ENCODE peak calls at places on chromosomes 4 and X, in eight cellular contexts. One of them, this sample, is unnamed.

GRCh38 chr4:60879135-60879701 is 320.9 kb upstream of the ADGRL3 start:
- DNase-seq in prostate gland: no peak
- DNase-seq in adrenal gland: no peak
- DNase-seq in ovary: no peak
- DNase-seq in tibial artery: no peak
- DNase-seq in right atrium auricular region: no peak
- DNase-seq in dorsolateral prefrontal cortex: no peak
- DNase-seq in A549: no peak
- DNase-seq in this sample: no peak

GRCh38 chr4:86497131-86497530 is 97.0 kb upstream of the PTPN13 start:
- DNase-seq in A549: no peak
- DNase-seq in right atrium auricular region: no peak
- DNase-seq in dorsolateral prefrontal cortex: no peak
- DNase-seq in prostate gland: peak; percentile 61
- DNase-seq in ovary: no peak
- DNase-seq in adrenal gland: no peak
- DNase-seq in tibial artery: no peak
- DNase-seq in this sample: no peak

GRCh38 chr4:6960628-6961027 is 51.0 kb downstream of the TBC1D14 start:
- DNase-seq in tibial artery: no peak
- DNase-seq in adrenal gland: peak; percentile 50
- DNase-seq in prostate gland: no peak
- DNase-seq in A549: no peak
- DNase-seq in dorsolateral prefrontal cortex: no peak
- DNase-seq in right atrium auricular region: peak; percentile 32
- DNase-seq in ovary: no peak
- DNase-seq in this sample: no peak

GRCh38 chrX:103847174-103847870 is 15.3 kb upstream of the RAB9B start:
- DNase-seq in right atrium auricular region: no peak
- DNase-seq in A549: no peak
- DNase-seq in prostate gland: no peak
- DNase-seq in ovary: no peak
- DNase-seq in dorsolateral prefrontal cortex: no peak
- DNase-seq in adrenal gland: no peak
- DNase-seq in tibial artery: no peak
- DNase-seq in this sample: no peak

GRCh38 chrX:148698221-148698620 is 197.8 kb downstream of the AFF2 start:
- DNase-seq in prostate gland: no peak
- DNase-seq in adrenal gland: no peak
- DNase-seq in ovary: no peak
- DNase-seq in dorsolateral prefrontal cortex: no peak
- DNase-seq in right atrium auricular region: no peak
- DNase-seq in A549: no peak
- DNase-seq in tibial artery: no peak
- DNase-seq in this sample: no peak

GRCh38 chr4:126533176-126533575 is 1099.6 kb upstream of the INTU start:
- DNase-seq in A549: no peak
- DNase-seq in adrenal gland: no peak
- DNase-seq in ovary: no peak
- DNase-seq in right atrium auricular region: no peak
- DNase-seq in dorsolateral prefrontal cortex: no peak
- DNase-seq in prostate gland: no peak
- DNase-seq in tibial artery: no peak
- DNase-seq in this sample: no peak

GRCh38 chr4:173934201-173934600 is 349.3 kb downstream of the FBXO8 start:
- DNase-seq in prostate gland: no peak
- DNase-seq in adrenal gland: no peak
- DNase-seq in dorsolateral prefrontal cortex: no peak
- DNase-seq in A549: no peak
- DNase-seq in ovary: no peak
- DNase-seq in tibial artery: no peak
- DNase-seq in right atrium auricular region: no peak
- DNase-seq in this sample: no peak

GRCh38 chr4:89939994-89940393 is 45.3 kb downstream of the MMRN1 start:
- DNase-seq in right atrium auricular region: no peak
- DNase-seq in prostate gland: peak; percentile 48
- DNase-seq in ovary: no peak
- DNase-seq in A549: no peak
- DNase-seq in adrenal gland: peak; percentile 67
- DNase-seq in dorsolateral prefrontal cortex: no peak
- DNase-seq in tibial artery: no peak
- DNase-seq in this sample: no peak

GRCh38 chr4:180655886-180656285 is 1587.3 kb upstream of the TENM3 start:
- DNase-seq in adrenal gland: no peak
- DNase-seq in ovary: no peak
- DNase-seq in prostate gland: no peak
- DNase-seq in right atrium auricular region: no peak
- DNase-seq in tibial artery: no peak
- DNase-seq in dorsolateral prefrontal cortex: no peak
- DNase-seq in A549: no peak
- DNase-seq in this sample: no peak

GRCh38 chr4:47836655-47837581 is 949 bp downstream of the CORIN start:
- DNase-seq in prostate gland: peak; percentile 85
- DNase-seq in right atrium auricular region: peak; percentile 91
- DNase-seq in adrenal gland: peak; percentile 88
- DNase-seq in ovary: peak; percentile 78
- DNase-seq in tibial artery: peak; percentile 81
- DNase-seq in A549: peak; percentile 74
- DNase-seq in dorsolateral prefrontal cortex: peak; percentile 84
- DNase-seq in this sample: no peak

DNA sequence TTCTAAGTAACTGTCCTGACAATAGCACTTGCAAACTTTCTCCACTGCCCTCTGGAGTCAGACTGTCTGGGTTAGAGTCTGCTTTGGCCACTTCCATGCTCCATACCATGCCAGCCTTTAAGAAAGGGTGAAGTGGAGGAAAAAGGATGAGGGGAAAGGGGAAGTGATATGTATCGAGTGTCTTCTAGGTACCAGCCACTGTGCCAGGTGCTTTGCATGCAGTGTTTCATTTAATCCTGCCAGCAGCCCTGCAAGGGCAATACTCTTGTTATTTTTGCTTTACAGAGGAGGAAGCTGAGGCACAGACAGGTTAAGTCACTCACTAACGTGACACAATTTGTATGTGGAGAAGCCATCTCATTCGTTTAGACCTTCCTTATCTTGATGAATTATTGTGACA is 55.6 kb downstream of the RTL9 start:
- DNase-seq in A549: no peak
- DNase-seq in right atrium auricular region: no peak
- DNase-seq in dorsolateral prefrontal cortex: no peak
- DNase-seq in ovary: no peak
- DNase-seq in prostate gland: no peak
- DNase-seq in adrenal gland: no peak
- DNase-seq in tibial artery: no peak
- DNase-seq in this sample: no peak
- H3K4me3 ChIP-seq in A549: no peak overlapping the region
- H3K4me3 ChIP-seq in right atrium auricular region: no peak overlapping the region
- H3K4me3 ChIP-seq in dorsolateral prefrontal cortex: no peak overlapping the region
- H3K4me3 ChIP-seq in ovary: no peak overlapping the region
- H3K4me3 ChIP-seq in prostate gland: no peak overlapping the region
- H3K4me3 ChIP-seq in adrenal gland: no peak overlapping the region
- H3K4me3 ChIP-seq in tibial artery: no peak overlapping the region
- H3K4me3 ChIP-seq in this sample: no peak overlapping the region

DNA sequence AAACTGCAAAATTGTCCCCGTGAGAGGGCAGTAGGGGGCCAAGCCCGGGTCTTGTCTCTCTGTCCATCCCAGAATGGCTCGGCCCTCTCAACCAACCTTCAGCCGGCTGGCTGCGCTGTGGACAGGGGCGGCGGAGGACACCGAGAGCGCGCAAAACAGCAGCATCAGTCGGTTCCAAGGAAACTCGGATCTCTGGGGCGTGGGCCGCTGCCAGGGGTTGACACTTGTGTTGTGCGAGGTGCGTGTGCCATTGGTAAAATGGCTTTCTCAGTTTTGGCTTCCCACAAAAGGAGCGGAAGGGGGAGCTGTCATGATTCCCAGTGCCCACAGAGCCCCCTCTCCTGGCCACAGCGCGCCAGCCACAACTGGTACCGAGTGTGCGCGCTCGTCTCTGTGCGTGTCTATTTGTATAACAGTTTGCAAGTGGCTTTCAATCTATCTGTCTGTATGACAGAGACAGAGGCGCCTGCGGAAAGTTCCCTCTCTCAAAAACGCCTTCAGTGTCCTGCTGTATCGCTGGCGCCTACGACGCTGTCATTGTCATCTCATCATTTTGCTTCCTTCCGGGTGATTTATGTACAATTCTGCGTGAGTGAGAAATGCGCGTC is 1.9 kb downstream of the DKK2 start:
- DNase-seq in adrenal gland: no peak
- DNase-seq in A549: peak; percentile 40
- DNase-seq in dorsolateral prefrontal cortex: peak; percentile 64
- DNase-seq in prostate gland: peak; percentile 4
- DNase-seq in tibial artery: no peak
- DNase-seq in ovary: peak; percentile 35
- DNase-seq in right atrium auricular region: peak; percentile 60
- DNase-seq in this sample: no peak
- TF ChIP-seq CTCF in adrenal gland: no peak
- TF ChIP-seq CTCF in A549: no peak
- TF ChIP-seq CTCF in dorsolateral prefrontal cortex: peak; percentile 52
- TF ChIP-seq CTCF in prostate gland: no peak
- TF ChIP-seq CTCF in tibial artery: no peak
- TF ChIP-seq CTCF in ovary: no peak
- TF ChIP-seq CTCF in right atrium auricular region: peak; percentile 31
- TF ChIP-seq CTCF in this sample: peak; percentile 62

GRCh38 chr4:147725673-147726072 is 6.2 kb upstream of the ARHGAP10 start:
- DNase-seq in prostate gland: no peak
- DNase-seq in tibial artery: no peak
- DNase-seq in adrenal gland: no peak
- DNase-seq in ovary: no peak
- DNase-seq in right atrium auricular region: no peak
- DNase-seq in A549: no peak
- DNase-seq in dorsolateral prefrontal cortex: no peak
- DNase-seq in this sample: no peak

GRCh38 chr4:147724468-147725201 is 7.3 kb upstream of the ARHGAP10 start:
- DNase-seq in tibial artery: no peak
- DNase-seq in ovary: no peak
- DNase-seq in prostate gland: no peak
- DNase-seq in A549: no peak
- DNase-seq in right atrium auricular region: no peak
- DNase-seq in adrenal gland: no peak
- DNase-seq in dorsolateral prefrontal cortex: no peak
- DNase-seq in this sample: no peak

GRCh38 chr4:147727476-147728028 is 4.3 kb upstream of the ARHGAP10 start:
- DNase-seq in right atrium auricular region: no peak
- DNase-seq in tibial artery: no peak
- DNase-seq in prostate gland: no peak
- DNase-seq in ovary: no peak
- DNase-seq in adrenal gland: no peak
- DNase-seq in dorsolateral prefrontal cortex: no peak
- DNase-seq in A549: no peak
- DNase-seq in this sample: no peak

GRCh38 chr4:147717878-147718277 is 14.0 kb upstream of the ARHGAP10 start:
- DNase-seq in ovary: no peak
- DNase-seq in dorsolateral prefrontal cortex: no peak
- DNase-seq in prostate gland: no peak
- DNase-seq in adrenal gland: no peak
- DNase-seq in A549: no peak
- DNase-seq in tibial artery: no peak
- DNase-seq in right atrium auricular region: no peak
- DNase-seq in this sample: no peak

DNA sequence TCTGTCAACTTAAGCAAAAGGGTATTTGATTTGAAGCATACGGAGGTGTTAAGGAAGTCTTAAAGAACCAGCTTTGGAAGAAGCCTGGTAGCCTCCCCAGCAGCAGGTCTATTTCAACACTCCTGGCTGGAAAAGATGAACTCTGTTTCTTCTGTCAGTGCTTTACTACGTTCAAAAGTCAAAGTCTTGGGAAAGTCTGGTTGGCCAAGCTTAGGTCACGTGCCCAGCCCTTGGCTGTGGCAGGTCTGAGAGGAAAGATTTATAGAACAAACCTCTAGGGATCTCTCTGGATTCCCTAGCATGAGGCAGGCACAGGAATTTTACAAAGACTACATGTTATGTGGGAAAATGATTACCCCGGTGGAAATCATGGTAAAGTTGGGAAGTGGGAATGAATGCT is 8.6 kb upstream of the ARHGAP10 start:
- DNase-seq in tibial artery: peak; percentile 83
- DNase-seq in prostate gland: no peak
- DNase-seq in dorsolateral prefrontal cortex: no peak
- DNase-seq in adrenal gland: peak; percentile 77
- DNase-seq in ovary: peak; percentile 50
- DNase-seq in right atrium auricular region: no peak
- DNase-seq in A549: no peak
- DNase-seq in this sample: no peak
- H3K4me3 ChIP-seq in tibial artery: no peak overlapping the region
- H3K4me3 ChIP-seq in prostate gland: no peak overlapping the region
- H3K4me3 ChIP-seq in dorsolateral prefrontal cortex: no peak overlapping the region
- H3K4me3 ChIP-seq in adrenal gland: no peak overlapping the region
- H3K4me3 ChIP-seq in ovary: no peak overlapping the region
- H3K4me3 ChIP-seq in right atrium auricular region: no peak overlapping the region
- H3K4me3 ChIP-seq in A549: no peak overlapping the region
- H3K4me3 ChIP-seq in this sample: no peak overlapping the region

GRCh38 chr4:1380368-1381151 is 25.7 kb downstream of the NKX1-1 start:
- DNase-seq in dorsolateral prefrontal cortex: peak; percentile 30
- DNase-seq in ovary: peak; percentile 28
- DNase-seq in prostate gland: no peak
- DNase-seq in A549: no peak
- DNase-seq in tibial artery: peak; percentile 46
- DNase-seq in adrenal gland: no peak
- DNase-seq in right atrium auricular region: no peak
- DNase-seq in this sample: no peak

GRCh38 chr4:1379801-1380331 is 26.4 kb downstream of the NKX1-1 start:
- DNase-seq in A549: no peak
- DNase-seq in tibial artery: no peak
- DNase-seq in adrenal gland: no peak
- DNase-seq in prostate gland: no peak
- DNase-seq in right atrium auricular region: no peak
- DNase-seq in dorsolateral prefrontal cortex: peak; percentile 20
- DNase-seq in ovary: peak; percentile 26
- DNase-seq in this sample: no peak

GRCh38 chr4:1379351-1379781 is 26.9 kb downstream of the NKX1-1 start:
- DNase-seq in A549: no peak
- DNase-seq in right atrium auricular region: no peak
- DNase-seq in prostate gland: no peak
- DNase-seq in tibial artery: peak; percentile 65
- DNase-seq in ovary: peak; percentile 21
- DNase-seq in adrenal gland: no peak
- DNase-seq in dorsolateral prefrontal cortex: peak; percentile 33
- DNase-seq in this sample: no peak

GRCh38 chr4:1381944-1382541 is 24.2 kb downstream of the NKX1-1 start:
- DNase-seq in adrenal gland: no peak
- DNase-seq in tibial artery: peak; percentile 51
- DNase-seq in dorsolateral prefrontal cortex: peak; percentile 39
- DNase-seq in A549: no peak
- DNase-seq in ovary: peak; percentile 26
- DNase-seq in prostate gland: no peak
- DNase-seq in right atrium auricular region: no peak
- DNase-seq in this sample: no peak

DNA sequence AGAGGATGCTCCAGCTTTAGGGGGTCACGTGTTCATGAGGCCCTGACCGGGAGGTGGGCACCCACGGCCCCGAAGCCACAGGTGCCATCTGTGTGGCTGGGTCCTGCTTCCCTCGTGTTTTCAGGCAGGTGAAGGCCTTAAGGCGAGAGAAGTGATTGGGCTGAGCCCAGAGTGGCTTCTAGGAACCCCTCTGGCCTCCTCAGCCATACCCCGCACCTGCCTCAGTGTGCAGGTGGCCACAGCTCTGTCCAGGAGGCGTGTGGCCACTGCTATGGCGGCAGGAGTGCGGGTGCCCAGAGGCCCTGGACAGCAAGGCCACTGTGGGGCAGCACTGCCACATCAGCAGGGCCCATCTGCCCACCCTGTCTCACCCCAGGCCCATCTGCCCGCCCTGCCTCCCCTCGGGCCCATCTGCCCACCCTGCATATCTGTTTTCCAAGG is 25.0 kb downstream of the NKX1-1 start:
- DNase-seq in ovary: peak; percentile 20
- DNase-seq in adrenal gland: no peak
- DNase-seq in prostate gland: no peak
- DNase-seq in right atrium auricular region: no peak
- DNase-seq in tibial artery: peak; percentile 46
- DNase-seq in dorsolateral prefrontal cortex: peak; percentile 33
- DNase-seq in A549: no peak
- DNase-seq in this sample: no peak
- TF ChIP-seq CTCF in ovary: no peak
- TF ChIP-seq CTCF in adrenal gland: no peak
- TF ChIP-seq CTCF in prostate gland: no peak
- TF ChIP-seq CTCF in right atrium auricular region: no peak
- TF ChIP-seq CTCF in tibial artery: no peak
- TF ChIP-seq CTCF in dorsolateral prefrontal cortex: no peak
- TF ChIP-seq CTCF in A549: no peak
- TF ChIP-seq CTCF in this sample: no peak

This sample was measured in AG04449.